ENCODE peak calls at places on chromosome 20, in five cellular contexts. Y is esophagus squamous epithelium, U is IMR-90, V is stomach, H is HCT116. M is an unnamed sample.

GRCh38 chr20:43736588-43737091 is 9.8 kb upstream of the GTSF1L start:
- DNase-seq in U (peak), V (no peak), H (no peak), Y (no peak), M (peak)

GRCh38 chr20:6735913-6736845 is 31.3 kb upstream of the BMP2 start:
- DNase-seq in U (no peak), V (peak), H (no peak), Y (no peak), M (no peak)

GRCh38 chr20:36959242-36959641 is 7.7 kb upstream of the SAMHD1 start:
- DNase-seq in H (no peak), Y (no peak), U (peak), V (no peak), M (no peak)

GRCh38 chr20:3723284-3723683 is 9.2 kb upstream of the HSPA12B start:
- DNase-seq in V (no peak), U (no peak), H (no peak), Y (no peak), M (no peak)

GRCh38 chr20:61688411-61688810 is 377.3 kb downstream of the TAF4 start:
- DNase-seq in U (no peak), V (no peak), Y (no peak), H (no peak), M (no peak)

GRCh38 chr20:45432294-45432693 is 16.4 kb downstream of the PIGT start:
- DNase-seq in Y (no peak), H (no peak), V (no peak), U (no peak), M (peak)

GRCh38 chr20:5183731-5184474 is 57.1 kb downstream of the CDS2 start:
- DNase-seq in V (no peak), H (no peak), Y (no peak), U (no peak), M (no peak)

GRCh38 chr20:3679749-3680700 is 1.8 kb downstream of the ADAM33 start:
- DNase-seq in Y (no peak), V (peak), H (no peak), U (peak), M (no peak)

GRCh38 chr20:4830212-4830607 is 108.5 kb downstream of the PRND start:
- DNase-seq in Y (no peak), V (no peak), H (no peak), U (no peak), M (no peak)

GRCh38 chr20:36400901-36401300 is 94.8 kb downstream of the DLGAP4 start:
- DNase-seq in U (no peak), Y (no peak), H (no peak), V (no peak), M (no peak)

GRCh38 chr20:51326241-51326819 is 216.2 kb downstream of the NFATC2 start:
- DNase-seq in V (peak), Y (no peak), U (peak), H (peak), M (peak)

GRCh38 chr20:60214901-60215522 is 256.8 kb downstream of the CDH26 start:
- DNase-seq in Y (no peak), V (no peak), U (no peak), H (no peak), M (peak)

GRCh38 chr20:10793741-10794140 is 119.9 kb upstream of the JAG1 start:
- DNase-seq in H (no peak), V (no peak), Y (no peak), U (no peak), M (no peak)

GRCh38 chr20:46040902-46041535 is 12.0 kb downstream of the SLC12A5 start:
- DNase-seq in H (no peak), U (peak), Y (no peak), V (peak), M (peak)

GRCh38 chr20:32982617-32983458 is 21.4 kb downstream of the SUN5 start:
- DNase-seq in V (peak), H (no peak), Y (no peak), U (no peak), M (no peak)

GRCh38 chr20:50731930-50732690 is 730 bp downstream of the PARD6B start:
- DNase-seq in Y (no peak), H (no peak), U (no peak), V (no peak), M (no peak)

GRCh38 chr20:40802886-40803285 is 113.8 kb upstream of the MAFB start:
- DNase-seq in V (no peak), H (no peak), U (no peak), Y (no peak), M (no peak)

GRCh38 chr20:59222982-59223610 is 59.5 kb downstream of the ZNF831 start:
- DNase-seq in H (no peak), Y (no peak), U (no peak), V (no peak), M (peak)

GRCh38 chr20:42701948-42702347 is 487.8 kb downstream of the PTPRT start:
- DNase-seq in U (no peak), Y (no peak), V (no peak), H (no peak), M (peak)

GRCh38 chr20:8721098-8721497 is 347.8 kb upstream of the PLCB4 start:
- DNase-seq in Y (no peak), V (peak), H (peak), U (peak), M (peak)

GRCh38 chr20:16801919-16802651 is 53.9 kb downstream of the OTOR start:
- DNase-seq in Y (no peak), H (peak), U (peak), V (peak), M (peak)

GRCh38 chr20:48767269-48767960 is 60.4 kb downstream of the PREX1 start:
- DNase-seq in V (no peak), H (no peak), U (no peak), Y (no peak), M (no peak)

GRCh38 chr20:5887386-5887785 is 62.9 kb downstream of the TRMT6 start:
- DNase-seq in H (no peak), U (no peak), Y (no peak), V (no peak), M (no peak)

GRCh38 chr20:54255157-54255556 is 47.3 kb downstream of the PFDN4 start:
- DNase-seq in V (no peak), U (peak), Y (no peak), H (no peak), M (no peak)

GRCh38 chr20:1338096-1338495 is 9.2 kb upstream of the SDCBP2 start:
- DNase-seq in V (no peak), H (no peak), Y (no peak), U (no peak), M (no peak)

GRCh38 chr20:45419188-45420091 is 3.5 kb downstream of the PIGT start:
- DNase-seq in Y (no peak), U (peak), H (no peak), V (peak), M (no peak)

GRCh38 chr20:1671891-1672669 is 14.5 kb upstream of the SIRPG start:
- DNase-seq in V (no peak), H (no peak), Y (no peak), U (no peak), M (no peak)

GRCh38 chr20:32006053-32006452 is 4.2 kb upstream of the CCM2L start:
- DNase-seq in U (no peak), V (no peak), Y (no peak), H (no peak), M (no peak)

GRCh38 chr20:50574586-50574985 is 64.4 kb downstream of the PTPN1 start:
- DNase-seq in V (no peak), U (no peak), Y (no peak), H (no peak), M (no peak)

GRCh38 chr20:45945678-45946148 is 11.2 kb downstream of the PCIF1 start:
- DNase-seq in Y (no peak), H (no peak), U (peak), V (no peak), M (peak)

GRCh38 chr20:37161830-37162549 is 17.1 kb upstream of the RPN2 start:
- DNase-seq in H (no peak), Y (no peak), U (no peak), V (no peak), M (no peak)

GRCh38 chr20:43138061-43138860 is 51.4 kb downstream of the PTPRT start:
- DNase-seq in U (no peak), Y (no peak), V (no peak), H (no peak), M (no peak)

GRCh38 chr20:32189691-32190607 is 17.6 kb downstream of the PLAGL2 start:
- DNase-seq in Y (no peak), U (peak), H (no peak), V (peak), M (no peak)

GRCh38 chr20:38747495-38748096 is 664 bp upstream of the ACTR5 start:
- DNase-seq in H (no peak), U (no peak), Y (no peak), V (no peak), M (no peak)

GRCh38 chr20:38748863-38749153 is 548 bp downstream of the ACTR5 start:
- DNase-seq in Y (no peak), U (no peak), V (no peak), H (peak), M (peak)

GRCh38 chr20:38751360-38751976 is 3.2 kb downstream of the ACTR5 start:
- DNase-seq in Y (no peak), V (no peak), H (peak), U (peak), M (peak)

GRCh38 chr20:38745757-38746156 is 2.5 kb upstream of the ACTR5 start:
- DNase-seq in H (peak), U (no peak), V (no peak), Y (no peak), M (no peak)

DNA sequence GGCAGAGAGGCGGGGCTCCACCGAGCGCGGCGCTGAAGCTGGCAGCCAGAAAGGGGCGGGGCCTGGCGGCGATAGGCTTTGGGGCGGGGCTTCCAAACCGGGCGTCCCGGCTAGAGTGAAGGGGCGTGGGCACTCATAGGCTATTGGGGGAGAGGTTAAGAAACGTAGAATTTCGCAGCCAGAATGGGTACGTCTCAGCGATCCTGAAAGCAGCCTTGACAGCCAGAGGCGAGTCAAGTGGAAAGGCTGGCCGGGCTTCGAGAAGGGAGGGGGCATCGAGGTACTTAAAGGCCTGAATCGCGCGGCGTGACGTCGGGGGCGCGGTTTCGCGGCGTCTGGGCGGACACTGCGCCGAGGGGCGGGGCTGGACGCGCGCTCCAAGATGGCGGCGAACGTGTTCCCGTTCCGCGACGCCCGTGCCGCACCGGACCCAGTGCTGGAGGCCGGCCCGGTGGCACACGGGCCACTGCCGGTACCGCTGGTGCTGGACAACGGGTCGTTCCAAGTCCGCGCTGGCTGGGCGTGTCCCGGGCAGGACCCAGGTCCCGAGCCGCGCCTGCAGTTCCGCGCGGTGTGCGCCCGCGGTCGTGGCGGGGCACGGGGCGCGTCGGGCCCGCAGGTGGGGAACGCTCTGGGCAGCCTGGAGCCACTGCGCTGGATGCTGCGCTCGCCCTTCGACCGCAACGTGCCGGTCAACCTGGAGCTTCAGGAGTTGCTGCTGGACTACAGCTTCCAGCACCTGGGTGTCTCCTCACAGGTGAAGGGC is at the start of gene ACTR5:
- DNase-seq in U (peak), V (peak), Y (peak), H (peak), M (peak)
- TF ChIP-seq POLR2A in U (peak), V (no peak), Y (no peak), H (peak), M (peak)

GRCh38 chr20:62777528-62777830 is 18.8 kb upstream of the MRGBP start:
- DNase-seq in H (no peak), Y (no peak), U (no peak), V (no peak), M (no peak)
- H3K4me3 ChIP-seq in H (peak), Y (no peak), U (no peak), V (no peak), M (no peak)

GRCh38 chr20:35001596-35002362 is 46.1 kb downstream of the MYH7B start:
- DNase-seq in U (no peak), V (no peak), H (no peak), Y (no peak), M (no peak)
- TF ChIP-seq CTCF in U (peak), V (no peak), H (peak), Y (no peak), M (peak)

DNA sequence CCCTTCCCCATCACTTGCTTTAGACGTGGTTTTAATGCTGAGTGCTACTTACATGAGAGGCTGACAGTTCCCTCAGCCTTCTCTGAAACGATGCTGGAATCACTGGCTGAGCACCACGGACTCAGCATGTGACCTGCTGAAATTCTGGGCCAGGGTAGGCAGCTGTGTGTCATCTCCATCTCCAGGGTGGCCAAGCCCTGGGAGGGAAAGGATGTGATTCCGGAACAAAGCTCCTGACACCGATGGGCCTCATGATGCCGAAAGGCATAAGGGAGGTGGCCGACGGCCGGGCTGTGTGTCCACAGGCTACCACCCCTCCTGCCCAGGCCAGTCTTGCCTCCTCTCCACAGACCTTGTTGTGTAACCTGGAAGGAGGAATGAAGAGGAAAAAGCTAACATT is 184.2 kb upstream of the CST7 start:
- DNase-seq in H (no peak), V (peak), Y (no peak), U (no peak), M (no peak)
- TF ChIP-seq POLR2A in H (no peak), V (no peak), Y (no peak), U (no peak), M (no peak)

GRCh38 chr20:52974155-52974554 is 2.0 kb downstream of the TSHZ2 start:
- DNase-seq in H (no peak), V (no peak), U (no peak), Y (no peak), M (no peak)
- H3K4me3 ChIP-seq in H (no peak), V (peak), U (no peak), Y (peak), M (no peak)

M was measured in NB4.